ENCODE peak calls at places on chromosomes 6 and 20, in four cellular contexts. One of them, this sample, is unnamed.

GRCh38 chr20:53769041-53769440 is 175.4 kb upstream of the ZNF217 start:
- DNase-seq in ovary: no peak
- DNase-seq in fibroblast of mammary gland: no peak
- DNase-seq in left ventricle myocardium inferior: no peak
- DNase-seq in this sample: no peak

GRCh38 chr6:24740861-24741260 is 21.9 kb upstream of the C6orf62 start:
- DNase-seq in ovary: no peak
- DNase-seq in fibroblast of mammary gland: peak; percentile 54
- DNase-seq in left ventricle myocardium inferior: no peak
- DNase-seq in this sample: no peak

GRCh38 chr6:16466778-16467177 is 228.4 kb downstream of the GMPR start:
- DNase-seq in ovary: no peak
- DNase-seq in fibroblast of mammary gland: no peak
- DNase-seq in left ventricle myocardium inferior: no peak
- DNase-seq in this sample: no peak

GRCh38 chr6:113616875-113617274 is 240.3 kb upstream of the MARCKS start:
- DNase-seq in ovary: no peak
- DNase-seq in fibroblast of mammary gland: no peak
- DNase-seq in left ventricle myocardium inferior: no peak
- DNase-seq in this sample: no peak

GRCh38 chr20:25364180-25364788 is 26.4 kb downstream of the ABHD12 start:
- DNase-seq in ovary: no peak
- DNase-seq in fibroblast of mammary gland: peak; percentile 63
- DNase-seq in left ventricle myocardium inferior: no peak
- DNase-seq in this sample: peak; percentile 36

GRCh38 chr6:18147160-18147559 is 7.7 kb downstream of the TPMT start:
- DNase-seq in ovary: no peak
- DNase-seq in fibroblast of mammary gland: peak; percentile 79
- DNase-seq in left ventricle myocardium inferior: no peak
- DNase-seq in this sample: no peak

GRCh38 chr6:27720607-27721580 is 191.3 kb downstream of the OR2B2 start:
- DNase-seq in ovary: no peak
- DNase-seq in fibroblast of mammary gland: peak; percentile 79
- DNase-seq in left ventricle myocardium inferior: no peak
- DNase-seq in this sample: no peak

GRCh38 chr6:148593130-148593812 is 153.6 kb upstream of the UST start:
- DNase-seq in ovary: no peak
- DNase-seq in fibroblast of mammary gland: peak; percentile 84
- DNase-seq in left ventricle myocardium inferior: no peak
- DNase-seq in this sample: no peak

GRCh38 chr6:13273202-13273930 is 55.0 kb downstream of the TBC1D7 start:
- DNase-seq in ovary: no peak
- DNase-seq in fibroblast of mammary gland: no peak
- DNase-seq in left ventricle myocardium inferior: no peak
- DNase-seq in this sample: no peak
- H3K4me3 ChIP-seq in ovary: no peak overlapping the region
- H3K4me3 ChIP-seq in fibroblast of mammary gland: no peak overlapping the region
- H3K4me3 ChIP-seq in left ventricle myocardium inferior: no peak overlapping the region
- H3K4me3 ChIP-seq in this sample: no peak overlapping the region

DNA sequence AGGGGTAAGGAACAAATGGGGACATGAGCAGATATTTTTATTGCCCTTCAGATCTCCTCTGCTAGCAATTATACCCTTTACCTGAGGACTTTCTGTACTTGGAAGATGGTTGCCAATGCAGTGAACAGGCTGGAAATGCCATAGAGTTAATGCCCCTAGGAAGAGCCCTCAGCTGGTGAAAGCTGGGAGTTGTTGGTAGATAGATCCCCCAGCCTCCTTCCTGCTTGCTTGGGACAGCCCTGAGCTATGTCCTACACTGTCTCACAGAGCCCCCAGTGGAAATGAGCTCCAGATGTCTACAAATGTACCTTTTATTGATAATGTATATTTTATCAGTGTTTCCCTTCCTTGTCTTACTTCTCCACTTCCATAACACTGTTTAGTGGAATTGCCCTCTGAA is 87.6 kb upstream of the PAK5 start:
- DNase-seq in ovary: no peak
- DNase-seq in fibroblast of mammary gland: no peak
- DNase-seq in left ventricle myocardium inferior: no peak
- DNase-seq in this sample: no peak
- TF ChIP-seq CTCF in ovary: no peak
- TF ChIP-seq CTCF in fibroblast of mammary gland: no peak
- TF ChIP-seq CTCF in left ventricle myocardium inferior: no peak
- TF ChIP-seq CTCF in this sample: no peak

DNA sequence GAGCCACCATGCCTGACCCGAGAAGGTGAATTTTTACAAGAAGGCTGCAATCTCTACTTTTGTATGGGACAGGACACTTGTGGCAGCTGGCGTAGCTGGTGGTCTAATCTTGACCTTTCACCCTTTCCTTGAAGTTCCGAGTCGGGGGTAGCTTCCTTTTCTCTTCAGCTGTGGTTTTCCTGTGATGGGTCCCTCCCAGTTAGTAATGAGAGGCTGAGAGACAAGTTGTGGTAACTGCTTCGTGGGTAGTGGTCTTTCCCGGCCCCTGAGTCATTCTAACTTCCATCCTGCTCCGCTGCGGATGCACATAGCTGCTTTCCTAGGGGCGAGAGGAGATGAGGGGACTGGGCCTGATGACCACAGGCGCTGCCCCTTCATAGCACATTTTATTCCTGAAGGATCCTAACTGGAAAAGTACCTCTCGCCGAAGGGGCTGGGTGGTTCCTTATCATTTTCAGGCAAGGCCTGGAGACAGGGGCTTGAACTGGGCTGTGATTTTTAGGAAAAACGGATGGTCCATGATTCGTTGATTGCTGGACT is 3.1 kb downstream of the SYNJ2 start:
- DNase-seq in ovary: no peak
- DNase-seq in fibroblast of mammary gland: no peak
- DNase-seq in left ventricle myocardium inferior: no peak
- DNase-seq in this sample: no peak
- H3K4me3 ChIP-seq in ovary: no peak overlapping the region
- H3K4me3 ChIP-seq in fibroblast of mammary gland: no peak overlapping the region
- H3K4me3 ChIP-seq in left ventricle myocardium inferior: no peak overlapping the region
- H3K4me3 ChIP-seq in this sample: peak overlapping the region; percentile 60

DNA sequence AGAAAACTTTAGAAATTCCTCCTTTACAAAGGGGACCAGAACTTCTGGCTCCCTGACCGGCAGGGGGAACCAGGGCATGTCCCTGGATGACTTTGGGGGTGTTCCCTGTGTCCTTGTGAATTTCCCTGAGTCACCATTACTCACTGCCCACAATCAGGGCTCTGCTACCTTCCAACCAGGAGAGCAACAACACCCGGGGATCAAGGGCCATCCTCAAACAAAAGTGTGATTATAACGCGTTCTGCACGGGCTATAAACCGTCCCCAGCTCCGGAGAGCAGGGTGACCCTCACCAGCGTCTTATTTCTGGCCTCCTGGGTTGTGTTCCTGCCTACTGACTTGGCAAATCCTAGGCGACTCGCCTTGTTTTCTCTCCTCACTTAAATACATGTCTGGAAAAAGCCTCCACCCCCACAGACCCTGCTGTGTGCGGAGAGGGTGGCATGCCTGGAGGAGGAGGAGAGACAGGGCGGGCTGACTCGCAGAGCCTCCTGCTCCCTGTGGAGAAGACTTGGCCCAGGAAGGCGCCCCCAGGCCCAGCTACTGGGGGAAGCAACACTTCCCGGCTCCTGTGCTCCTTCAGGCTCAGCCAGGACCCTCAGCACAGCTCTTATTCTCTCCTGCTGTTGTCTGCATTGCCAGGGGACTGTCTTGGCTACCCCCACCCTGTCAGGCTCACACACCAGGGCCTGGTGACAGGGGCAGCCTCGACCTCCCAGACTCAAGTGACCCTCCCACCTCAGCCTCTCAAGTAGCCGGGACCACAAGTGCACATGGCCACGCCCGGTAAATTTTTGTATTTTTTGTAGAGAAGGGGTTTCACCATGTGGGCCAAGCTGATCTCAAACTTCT is 54.1 kb downstream of the FGD2 start:
- DNase-seq in ovary: peak; percentile 76
- DNase-seq in fibroblast of mammary gland: peak; percentile 98
- DNase-seq in left ventricle myocardium inferior: peak; percentile 61
- DNase-seq in this sample: peak; percentile 93
- TF ChIP-seq CTCF in ovary: peak; percentile 64
- TF ChIP-seq CTCF in fibroblast of mammary gland: peak; percentile 91
- TF ChIP-seq CTCF in left ventricle myocardium inferior: peak; percentile 42
- TF ChIP-seq CTCF in this sample: peak; percentile 80

DNA sequence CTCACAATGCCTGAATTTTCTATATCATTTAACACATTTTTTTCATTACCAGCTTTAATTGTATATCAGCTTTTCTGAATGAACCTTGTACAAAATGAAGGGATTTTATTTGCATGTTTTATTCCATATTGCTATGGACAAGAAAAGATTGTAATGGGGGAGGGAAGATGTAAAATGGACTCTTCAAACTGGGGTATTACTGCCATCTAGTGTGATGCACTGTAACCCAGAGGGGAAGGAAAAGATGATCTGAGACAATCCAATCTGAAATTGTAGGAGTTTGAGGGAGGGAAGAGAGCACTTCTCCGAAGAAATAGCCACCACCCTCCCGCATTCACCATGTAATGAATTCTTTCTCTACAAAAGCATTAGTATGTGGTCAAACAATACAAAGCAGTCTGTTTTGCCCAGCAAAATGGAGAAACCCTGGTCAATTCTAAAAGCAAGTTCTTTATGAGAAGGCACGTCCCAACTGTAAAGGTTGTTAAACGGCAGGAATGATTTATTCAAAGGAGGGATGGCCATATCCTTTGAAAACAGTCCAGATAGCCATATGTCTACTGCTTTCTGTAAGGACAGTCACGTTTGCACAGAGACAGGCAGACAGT is 679.5 kb upstream of the NRSN1 start:
- DNase-seq in ovary: no peak
- DNase-seq in fibroblast of mammary gland: peak; percentile 58
- DNase-seq in left ventricle myocardium inferior: no peak
- DNase-seq in this sample: peak; percentile 55
- H3K4me3 ChIP-seq in ovary: no peak overlapping the region
- H3K4me3 ChIP-seq in fibroblast of mammary gland: no peak overlapping the region
- H3K4me3 ChIP-seq in left ventricle myocardium inferior: no peak overlapping the region
- H3K4me3 ChIP-seq in this sample: no peak overlapping the region

DNA sequence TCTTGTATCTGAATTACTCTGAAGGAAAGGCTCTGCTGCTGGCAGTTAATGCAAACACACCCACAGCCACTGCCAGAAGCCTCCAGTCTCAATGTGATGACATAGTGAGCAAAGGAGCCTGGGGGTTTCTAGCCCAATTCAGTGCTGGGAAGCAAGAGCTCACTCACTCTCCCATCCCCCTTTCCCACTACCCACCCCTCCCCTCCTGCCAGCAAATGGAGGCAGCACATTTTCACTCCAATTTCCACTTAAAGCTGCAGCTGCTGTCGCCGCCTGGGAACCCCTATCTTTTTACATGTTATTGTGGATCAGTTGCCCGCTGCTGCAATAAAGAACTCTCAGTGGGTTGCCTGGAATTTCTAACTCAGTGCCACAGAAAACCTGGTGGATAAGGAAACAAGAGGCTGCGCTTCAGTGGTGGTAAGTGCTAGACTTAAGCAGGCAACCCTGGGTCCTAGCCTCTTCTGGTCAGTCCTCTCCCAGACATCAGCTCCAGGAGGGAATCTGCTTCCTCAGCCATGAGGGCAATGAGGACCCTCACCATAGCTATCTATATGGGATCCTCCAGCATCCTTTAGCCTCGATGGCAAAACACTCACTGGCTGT is 490.6 kb upstream of the SULF2 start:
- DNase-seq in ovary: no peak
- DNase-seq in fibroblast of mammary gland: no peak
- DNase-seq in left ventricle myocardium inferior: no peak
- DNase-seq in this sample: no peak
- TF ChIP-seq CTCF in ovary: no peak
- TF ChIP-seq CTCF in fibroblast of mammary gland: no peak
- TF ChIP-seq CTCF in left ventricle myocardium inferior: no peak
- TF ChIP-seq CTCF in this sample: no peak

This sample was measured in astrocyte of the cerebellum.